ENCODE peak calls at places on chromosome 9, in five cellular contexts. W is IMR-90, U is H1, T is neuronal stem cell, S is H9. E is an unnamed sample.

GRCh38 chr9:93576296-93577044 is at the start of gene PHF2:
- DNase-seq in W (no peak), U (no peak), T (no peak), S (no peak), E (peak; percentile 21)

GRCh38 chr9:137064880-137065164 is 5.5 kb downstream of the SAPCD2 start:
- DNase-seq in W (no peak), U (no peak), T (no peak), S (no peak), E (no peak)

GRCh38 chr9:97853056-97853843 is at the start of gene FOXE1:
- DNase-seq in W (no peak), U (peak; percentile 81), T (peak; percentile 14), S (peak; percentile 57), E (no peak)

GRCh38 chr9:118991366-118992285 is 377.6 kb downstream of the BRINP1 start:
- DNase-seq in W (no peak), U (no peak), T (no peak), S (peak; percentile 28), E (no peak)

GRCh38 chr9:94870793-94871558 is 144.5 kb downstream of the AOPEP start:
- DNase-seq in W (no peak), U (peak; percentile 26), T (no peak), S (no peak), E (peak; percentile 54)

GRCh38 chr9:4301971-4302427 is 2.1 kb upstream of the GLIS3 start:
- DNase-seq in W (peak; percentile 96), U (no peak), T (no peak), S (no peak), E (peak; percentile 92)

GRCh38 chr9:93613791-93614190 is 37.4 kb downstream of the PHF2 start:
- DNase-seq in W (no peak), U (peak; percentile 35), T (no peak), S (no peak), E (no peak)

GRCh38 chr9:4119778-4120554 is 179.9 kb downstream of the GLIS3 start:
- DNase-seq in W (no peak), U (no peak), T (no peak), S (no peak), E (no peak)

GRCh38 chr9:22790329-22790728 is 343.7 kb downstream of the DMRTA1 start:
- DNase-seq in W (no peak), U (no peak), T (no peak), S (no peak), E (no peak)

GRCh38 chr9:137110911-137111787 is 3.4 kb downstream of the DPP7 start:
- DNase-seq in W (no peak), U (no peak), T (no peak), S (no peak), E (no peak)

GRCh38 chr9:35993976-35994720 is 36.2 kb upstream of the OR2S2 start:
- DNase-seq in W (peak; percentile 13), U (no peak), T (no peak), S (no peak), E (no peak)

GRCh38 chr9:111730937-111731567 is 63.7 kb downstream of the SHOC1 start:
- DNase-seq in W (peak; percentile 33), U (no peak), T (no peak), S (no peak), E (peak; percentile 78)

GRCh38 chr9:90326219-90326618 is 316.4 kb downstream of the DIRAS2 start:
- DNase-seq in W (peak; percentile 37), U (no peak), T (no peak), S (no peak), E (peak; percentile 50)

GRCh38 chr9:124480621-124480981 is 26.6 kb downstream of the NR5A1 start:
- DNase-seq in W (peak; percentile 4), U (peak; percentile 80), T (no peak), S (peak; percentile 86), E (peak; percentile 26)

GRCh38 chr9:123715258-123715657 is 214.7 kb downstream of the DENND1A start:
- DNase-seq in W (no peak), U (no peak), T (no peak), S (no peak), E (no peak)

GRCh38 chr9:101574773-101575333 is 19.9 kb downstream of the PPP3R2 start:
- DNase-seq in W (no peak), U (no peak), T (no peak), S (no peak), E (no peak)

GRCh38 chr9:122366074-122366672 is 4.7 kb upstream of the PTGS1 start:
- DNase-seq in W (peak; percentile 88), U (no peak), T (no peak), S (no peak), E (no peak)

GRCh38 chr9:79471577-79472543 is 99.9 kb upstream of the TLE4 start:
- DNase-seq in W (peak; percentile 35), U (no peak), T (no peak), S (no peak), E (peak; percentile 25)

GRCh38 chr9:117411547-117411946 is 3.3 kb downstream of the ASTN2 start:
- DNase-seq in W (peak; percentile 6), U (peak; percentile 86), T (peak; percentile 56), S (peak; percentile 80), E (peak; percentile 37)

GRCh38 chr9:133470427-133470924 is 8.4 kb downstream of the SLC2A6 start:
- DNase-seq in W (no peak), U (no peak), T (no peak), S (peak; percentile 79), E (no peak)

GRCh38 chr9:95229230-95229933 is 88.1 kb downstream of the FANCC start:
- DNase-seq in W (no peak), U (no peak), T (no peak), S (no peak), E (no peak)

GRCh38 chr9:96020822-96021615 is 145.5 kb downstream of the ERCC6L2 start:
- DNase-seq in W (no peak), U (peak; percentile 72), T (peak; percentile 26), S (no peak), E (peak; percentile 48)

DNA sequence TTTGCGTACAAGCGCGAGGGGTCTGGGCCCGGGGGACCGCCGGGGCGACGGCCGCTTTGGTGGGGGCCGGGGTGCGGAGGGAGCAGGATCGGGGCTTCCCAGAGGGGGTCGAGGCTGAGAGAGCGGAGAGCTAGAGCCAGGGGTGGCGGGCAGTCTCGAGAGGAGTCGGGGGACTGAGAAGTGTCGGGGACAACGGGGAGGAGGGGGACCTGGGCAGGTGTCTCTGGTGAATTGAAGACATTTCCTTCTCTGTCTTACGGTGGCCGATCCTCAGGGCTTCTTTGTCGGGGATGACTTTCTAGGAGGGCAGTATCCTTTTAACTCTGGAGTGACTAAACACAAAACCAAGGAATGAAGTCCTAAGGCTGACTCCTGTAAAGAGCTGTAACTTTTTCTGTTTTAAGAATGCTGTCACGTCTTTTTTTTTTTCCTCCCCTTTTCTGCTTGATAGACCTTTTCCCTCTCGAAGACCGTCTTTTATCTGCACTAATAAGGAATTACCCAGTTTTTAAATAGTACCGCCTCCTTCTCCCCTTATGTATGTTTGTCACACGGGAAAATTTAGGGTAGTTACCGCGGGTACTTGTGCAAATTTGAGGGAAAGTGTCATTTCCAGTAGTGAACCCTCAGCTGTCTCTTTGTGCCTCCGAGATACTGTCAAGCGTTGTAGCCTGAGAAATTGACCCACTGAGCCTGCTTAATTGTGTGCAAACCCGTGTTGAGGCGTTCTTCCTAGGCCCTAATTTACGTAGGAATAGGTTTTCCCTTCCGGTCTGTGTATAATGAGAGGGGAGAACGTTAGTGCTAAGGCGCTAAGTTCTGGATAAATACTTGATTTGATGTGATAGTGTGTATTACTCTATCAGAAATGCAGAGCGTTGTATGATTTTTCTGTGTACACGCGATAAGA is 888 bp downstream of the DENND4C start:
- DNase-seq in W (peak; percentile 17), U (no peak), T (peak; percentile 9), S (no peak), E (peak; percentile 40)
- H4K91ac ChIP-seq in W (no peak overlapping the region), U (peak overlapping the region; percentile 91), T (no peak overlapping the region), S (no peak overlapping the region), E (no peak overlapping the region)

GRCh38 chr9:108056083-108056804 is 566.7 kb upstream of the KLF4 start:
- DNase-seq in W (peak; percentile 78), U (no peak), T (no peak), S (no peak), E (peak; percentile 66)
- H3K9ac ChIP-seq in W (peak overlapping the region; percentile 42), U (no peak overlapping the region), T (no peak overlapping the region), S (no peak overlapping the region), E (peak overlapping the region; percentile 81)

GRCh38 chr9:38039907-38040682 is 28.9 kb downstream of the SHB start:
- DNase-seq in W (no peak), U (no peak), T (no peak), S (no peak), E (peak; percentile 63)

GRCh38 chr9:38037981-38038306 is 31.1 kb downstream of the SHB start:
- DNase-seq in W (no peak), U (no peak), T (no peak), S (no peak), E (no peak)

GRCh38 chr9:38036359-38037084 is 32.5 kb downstream of the SHB start:
- DNase-seq in W (peak; percentile 67), U (no peak), T (no peak), S (no peak), E (peak; percentile 83)

GRCh38 chr9:38039090-38039906 is 29.7 kb downstream of the SHB start:
- DNase-seq in W (peak; percentile 48), U (no peak), T (no peak), S (no peak), E (peak; percentile 87)

DNA sequence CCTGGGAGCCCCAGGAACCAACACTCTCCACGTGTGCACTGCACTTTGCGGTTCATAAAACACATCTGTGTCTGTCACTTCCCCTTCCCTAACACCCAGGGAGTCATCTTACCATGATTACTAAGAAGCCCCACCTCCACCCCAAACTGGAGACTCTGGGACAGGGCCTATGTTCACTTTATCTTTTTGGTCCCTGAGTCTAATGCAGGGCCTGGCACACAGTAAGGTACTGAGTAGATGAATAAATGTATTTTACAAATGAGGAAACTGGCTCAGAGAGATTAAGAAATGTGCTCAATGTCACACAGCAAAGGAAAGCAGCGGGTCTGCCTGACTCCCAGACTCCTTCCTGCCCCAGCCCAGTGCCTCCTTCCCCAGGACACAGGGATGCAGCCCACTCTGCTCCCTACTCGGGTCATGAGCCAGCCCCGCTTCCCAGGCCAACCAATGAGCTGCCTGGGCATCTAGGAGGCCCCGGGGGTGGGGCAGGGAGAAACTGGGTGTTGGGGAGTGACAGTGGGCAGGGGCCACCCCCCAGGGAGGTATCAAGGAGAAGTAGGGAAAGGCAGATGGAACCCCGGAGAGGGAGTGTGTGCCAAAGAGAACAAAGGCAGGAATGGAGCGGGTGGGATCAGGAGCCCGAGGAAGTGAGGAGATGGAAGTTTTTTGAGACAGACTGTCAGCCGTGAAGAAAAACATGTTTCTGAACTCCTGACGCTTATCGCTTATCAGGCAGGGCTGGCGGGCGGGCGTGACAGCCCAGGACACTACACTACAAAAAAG is 30.5 kb downstream of the SHB start:
- DNase-seq in W (no peak), U (no peak), T (no peak), S (no peak), E (peak; percentile 57)
- H4K91ac ChIP-seq in W (peak overlapping the region; percentile 80), U (no peak overlapping the region), T (no peak overlapping the region), S (no peak overlapping the region), E (peak overlapping the region; percentile 96)

GRCh38 chr9:76624381-76625048 is 139.7 kb upstream of the PCA3 start:
- DNase-seq in W (no peak), U (no peak), T (no peak), S (no peak), E (no peak)
- H3K9ac ChIP-seq in W (no peak overlapping the region), U (no peak overlapping the region), T (no peak overlapping the region), S (no peak overlapping the region), E (no peak overlapping the region)

GRCh38 chr9:71607571-71607970 is 160.7 kb downstream of the CEMIP2 start:
- DNase-seq in W (no peak), U (no peak), T (no peak), S (no peak), E (no peak)

GRCh38 chr9:71608021-71608420 is 160.3 kb downstream of the CEMIP2 start:
- DNase-seq in W (no peak), U (no peak), T (no peak), S (no peak), E (no peak)

GRCh38 chr9:71609453-71609840 is 158.9 kb downstream of the CEMIP2 start:
- DNase-seq in W (no peak), U (no peak), T (no peak), S (no peak), E (no peak)

GRCh38 chr9:71612889-71613288 is 155.4 kb downstream of the CEMIP2 start:
- DNase-seq in W (no peak), U (no peak), T (no peak), S (no peak), E (no peak)

GRCh38 chr9:71608825-71609452 is 159.4 kb downstream of the CEMIP2 start:
- DNase-seq in W (peak; percentile 19), U (peak; percentile 52), T (peak; percentile 29), S (peak; percentile 45), E (no peak)
- H4K91ac ChIP-seq in W (peak overlapping the region; percentile 33), U (no peak overlapping the region), T (no peak overlapping the region), S (no peak overlapping the region), E (peak overlapping the region; percentile 50)